ENCODE peak calls at places on chromosomes 1 and 21, in ten cellular contexts. V is left colon, L is neural progenitor cell, Q is HT-29, P is C1 segment of cervical spinal cord, J is mesothelial cell of epicardium, T is astrocyte of the cerebellum, U is EL, G is AG04450, R is NCI-H2107. Z is an unnamed sample.

GRCh38 chr1:241647658-241648057 is 4.4 kb upstream of the WDR64 start:
- DNase-seq in V (no peak), T (no peak), J (no peak), P (no peak), Q (no peak), R (no peak), L (no peak), G (no peak), U (peak), Z (no peak)

GRCh38 chr1:145960468-145961108 is 2.8 kb upstream of the LIX1L start:
- DNase-seq in Q (peak), T (no peak), U (peak), R (peak), P (peak), L (peak), G (no peak), J (peak), V (peak), Z (peak)

GRCh38 chr1:159935305-159935704 is 10.0 kb upstream of the TAGLN2 start:
- DNase-seq in G (no peak), U (no peak), R (no peak), P (no peak), J (no peak), V (no peak), T (no peak), Q (no peak), L (no peak), Z (no peak)

GRCh38 chr1:42759114-42759513 is 7.7 kb downstream of the P3H1 start:
- DNase-seq in P (no peak), L (peak), Q (peak), V (no peak), G (no peak), T (no peak), R (no peak), U (no peak), J (no peak), Z (no peak)

GRCh38 chr1:148290881-148291280 is 138.8 kb upstream of the NBPF11 start:
- DNase-seq in G (no peak), V (no peak), P (no peak), R (no peak), L (no peak), T (no peak), U (no peak), Q (no peak), J (no peak), Z (no peak)

GRCh38 chr1:102896286-102896685 is 212.0 kb downstream of the COL11A1 start:
- DNase-seq in G (no peak), U (no peak), J (no peak), T (no peak), Q (no peak), P (no peak), V (no peak), R (no peak), L (no peak), Z (no peak)

GRCh38 chr1:207965602-207966387 is 54.9 kb upstream of the CD34 start:
- DNase-seq in J (no peak), R (no peak), V (no peak), T (no peak), U (no peak), Q (no peak), L (peak), G (no peak), P (no peak), Z (no peak)

GRCh38 chr1:236895665-236896387 is 100.7 kb downstream of the MTR start:
- DNase-seq in V (no peak), Q (no peak), G (no peak), P (no peak), L (no peak), U (no peak), J (no peak), T (no peak), R (no peak), Z (no peak)

GRCh38 chr1:226370144-226370923 is 37.6 kb downstream of the PARP1 start:
- DNase-seq in G (no peak), J (no peak), V (no peak), L (no peak), T (no peak), U (no peak), Q (no peak), R (no peak), P (no peak), Z (no peak)

GRCh38 chr21:14271053-14271452 is 55.1 kb downstream of the RBM11 start:
- DNase-seq in P (no peak), U (no peak), J (no peak), R (no peak), T (no peak), L (no peak), G (no peak), V (no peak), Q (no peak), Z (no peak)

Z was measured in putamen.